ENCODE peak calls at places on chromosomes 13 and 19, in six cellular contexts. One of them, this sample, is unnamed.

GRCh38 chr13:27293873-27294515 is 23.4 kb downstream of the RASL11A start:
- DNase-seq in HepG2: no peak
- DNase-seq in K562: no peak
- DNase-seq in GM12878: no peak
- DNase-seq in GM12892: no peak
- DNase-seq in H1: no peak
- DNase-seq in this sample: no peak

GRCh38 chr19:14113762-14114414 is 3.7 kb downstream of the PRKACA start:
- DNase-seq in GM12892: no peak
- DNase-seq in K562: peak; percentile 77
- DNase-seq in H1: no peak
- DNase-seq in HepG2: no peak
- DNase-seq in GM12878: no peak
- DNase-seq in this sample: no peak

GRCh38 chr13:66492479-66492878 is 737.7 kb downstream of the PCDH9 start:
- DNase-seq in GM12878: no peak
- DNase-seq in H1: no peak
- DNase-seq in GM12892: no peak
- DNase-seq in K562: no peak
- DNase-seq in HepG2: peak; percentile 3
- DNase-seq in this sample: no peak

GRCh38 chr19:56153507-56153906 is 12.4 kb downstream of the ZNF444 start:
- DNase-seq in HepG2: no peak
- DNase-seq in GM12878: no peak
- DNase-seq in K562: no peak
- DNase-seq in GM12892: no peak
- DNase-seq in H1: no peak
- DNase-seq in this sample: no peak

GRCh38 chr19:31436121-31436776 is 87.0 kb upstream of the TSHZ3 start:
- DNase-seq in H1: no peak
- DNase-seq in HepG2: no peak
- DNase-seq in GM12878: no peak
- DNase-seq in K562: no peak
- DNase-seq in GM12892: no peak
- DNase-seq in this sample: no peak

GRCh38 chr13:52921194-52921593 is 72.8 kb upstream of the PCDH8 start:
- DNase-seq in K562: no peak
- DNase-seq in GM12878: peak; percentile 72
- DNase-seq in H1: no peak
- DNase-seq in HepG2: no peak
- DNase-seq in GM12892: no peak
- DNase-seq in this sample: peak; percentile 29

GRCh38 chr13:34425307-34425949 is 516.6 kb upstream of the NBEA start:
- DNase-seq in GM12878: no peak
- DNase-seq in GM12892: no peak
- DNase-seq in HepG2: no peak
- DNase-seq in K562: no peak
- DNase-seq in H1: no peak
- DNase-seq in this sample: no peak

GRCh38 chr13:32047796-32048195 is 16.2 kb downstream of the FRY start:
- DNase-seq in HepG2: no peak
- DNase-seq in GM12878: no peak
- DNase-seq in GM12892: no peak
- DNase-seq in H1: no peak
- DNase-seq in K562: no peak
- DNase-seq in this sample: no peak

GRCh38 chr13:110447058-110447511 is 114.4 kb downstream of the RAB20 start:
- DNase-seq in HepG2: peak; percentile 20
- DNase-seq in GM12892: no peak
- DNase-seq in H1: no peak
- DNase-seq in GM12878: peak; percentile 52
- DNase-seq in K562: no peak
- DNase-seq in this sample: no peak

GRCh38 chr19:10553943-10554381 is 10.3 kb downstream of the ATG4D start:
- DNase-seq in H1: no peak
- DNase-seq in GM12892: no peak
- DNase-seq in HepG2: no peak
- DNase-seq in GM12878: peak; percentile 55
- DNase-seq in K562: no peak
- DNase-seq in this sample: peak; percentile 79

GRCh38 chr19:33891773-33892172 is 95.1 kb downstream of the KCTD15 start:
- DNase-seq in H1: no peak
- DNase-seq in GM12892: no peak
- DNase-seq in K562: no peak
- DNase-seq in HepG2: no peak
- DNase-seq in GM12878: no peak
- DNase-seq in this sample: no peak

GRCh38 chr13:55815458-55816033 is 1325.2 kb upstream of the PRR20A start:
- DNase-seq in H1: no peak
- DNase-seq in K562: no peak
- DNase-seq in HepG2: no peak
- DNase-seq in GM12878: no peak
- DNase-seq in GM12892: no peak
- DNase-seq in this sample: no peak

GRCh38 chr19:17951151-17952040 is 15.5 kb upstream of the KCNN1 start:
- DNase-seq in H1: no peak
- DNase-seq in GM12878: no peak
- DNase-seq in GM12892: no peak
- DNase-seq in HepG2: no peak
- DNase-seq in K562: no peak
- DNase-seq in this sample: no peak

GRCh38 chr19:55244004-55244680 is 14.7 kb downstream of the PPP6R1 start:
- DNase-seq in H1: no peak
- DNase-seq in K562: no peak
- DNase-seq in GM12892: no peak
- DNase-seq in GM12878: no peak
- DNase-seq in HepG2: no peak
- DNase-seq in this sample: no peak

GRCh38 chr19:14979498-14980255 is at the start of gene SLC1A6:
- DNase-seq in GM12892: no peak
- DNase-seq in K562: no peak
- DNase-seq in H1: no peak
- DNase-seq in GM12878: no peak
- DNase-seq in HepG2: no peak
- DNase-seq in this sample: no peak

GRCh38 chr13:58452123-58452623 is 820.6 kb downstream of the PCDH17 start:
- DNase-seq in GM12892: no peak
- DNase-seq in K562: no peak
- DNase-seq in H1: peak; percentile 5
- DNase-seq in GM12878: no peak
- DNase-seq in HepG2: peak; percentile 96
- DNase-seq in this sample: no peak

GRCh38 chr13:21138561-21138960 is 37.8 kb downstream of the SKA3 start:
- DNase-seq in GM12892: no peak
- DNase-seq in GM12878: no peak
- DNase-seq in HepG2: no peak
- DNase-seq in K562: no peak
- DNase-seq in H1: no peak
- DNase-seq in this sample: no peak

GRCh38 chr19:6532244-6532999 is 1.6 kb downstream of the TNFSF9 start:
- DNase-seq in GM12878: no peak
- DNase-seq in H1: no peak
- DNase-seq in HepG2: no peak
- DNase-seq in K562: peak; percentile 57
- DNase-seq in GM12892: peak; percentile 72
- DNase-seq in this sample: peak; percentile 50

GRCh38 chr13:36778083-36778671 is 40.8 kb upstream of the RFXAP start:
- DNase-seq in GM12892: no peak
- DNase-seq in GM12878: peak; percentile 20
- DNase-seq in HepG2: peak; percentile 21
- DNase-seq in K562: no peak
- DNase-seq in H1: no peak
- DNase-seq in this sample: no peak

GRCh38 chr13:99178636-99179035 is 22.0 kb upstream of the UBAC2 start:
- DNase-seq in GM12892: no peak
- DNase-seq in HepG2: no peak
- DNase-seq in H1: no peak
- DNase-seq in GM12878: no peak
- DNase-seq in K562: no peak
- DNase-seq in this sample: no peak

GRCh38 chr19:56142087-56142787 is 1.1 kb downstream of the ZNF444 start:
- DNase-seq in GM12892: no peak
- DNase-seq in K562: no peak
- DNase-seq in GM12878: no peak
- DNase-seq in H1: no peak
- DNase-seq in HepG2: peak; percentile 97
- DNase-seq in this sample: no peak

GRCh38 chr19:44993926-44994537 is 7.2 kb upstream of the RELB start:
- DNase-seq in H1: no peak
- DNase-seq in GM12878: no peak
- DNase-seq in GM12892: no peak
- DNase-seq in HepG2: no peak
- DNase-seq in K562: no peak
- DNase-seq in this sample: no peak

GRCh38 chr19:44796701-44797115 is 12.2 kb upstream of the BCAM start:
- DNase-seq in GM12892: no peak
- DNase-seq in H1: no peak
- DNase-seq in HepG2: peak; percentile 96
- DNase-seq in GM12878: no peak
- DNase-seq in K562: no peak
- DNase-seq in this sample: no peak

GRCh38 chr19:48403606-48404005 is 10.1 kb downstream of the GRIN2D start:
- DNase-seq in H1: no peak
- DNase-seq in HepG2: peak; percentile 62
- DNase-seq in K562: peak; percentile 36
- DNase-seq in GM12878: no peak
- DNase-seq in GM12892: peak; percentile 61
- DNase-seq in this sample: peak; percentile 74

GRCh38 chr13:89514534-89515312 is 1832.8 kb upstream of the MIR17HG start:
- DNase-seq in H1: peak; percentile 33
- DNase-seq in GM12892: no peak
- DNase-seq in GM12878: no peak
- DNase-seq in K562: no peak
- DNase-seq in HepG2: peak; percentile 50
- DNase-seq in this sample: no peak

GRCh38 chr13:99366075-99366987 is 59.1 kb upstream of the GPR183 start:
- DNase-seq in HepG2: no peak
- DNase-seq in GM12892: no peak
- DNase-seq in K562: no peak
- DNase-seq in H1: no peak
- DNase-seq in GM12878: peak; percentile 87
- DNase-seq in this sample: no peak

GRCh38 chr13:110868631-110869165 is 46.2 kb downstream of the ANKRD10 start:
- DNase-seq in HepG2: no peak
- DNase-seq in GM12892: no peak
- DNase-seq in H1: no peak
- DNase-seq in K562: no peak
- DNase-seq in GM12878: no peak
- DNase-seq in this sample: no peak

GRCh38 chr19:58538257-58539168 is 5.4 kb upstream of the TRIM28 start:
- DNase-seq in HepG2: no peak
- DNase-seq in GM12892: no peak
- DNase-seq in GM12878: no peak
- DNase-seq in K562: no peak
- DNase-seq in H1: no peak
- DNase-seq in this sample: no peak
- TF ChIP-seq POLR2A in HepG2: peak; percentile 24
- TF ChIP-seq POLR2A in GM12892: peak; percentile 38
- TF ChIP-seq POLR2A in GM12878: peak; percentile 67
- TF ChIP-seq POLR2A in K562: no peak
- TF ChIP-seq POLR2A in H1: peak; percentile 78
- TF ChIP-seq POLR2A in this sample: no peak

GRCh38 chr13:41059896-41060722 is 1.2 kb upstream of the WBP4 start:
- DNase-seq in GM12892: peak; percentile 47
- DNase-seq in K562: peak; percentile 73
- DNase-seq in GM12878: peak; percentile 51
- DNase-seq in H1: peak; percentile 70
- DNase-seq in HepG2: peak; percentile 92
- DNase-seq in this sample: peak; percentile 30
- TF ChIP-seq POLR2AphosphoS5 in GM12892: no peak
- TF ChIP-seq POLR2AphosphoS5 in K562: no peak
- TF ChIP-seq POLR2AphosphoS5 in GM12878: no peak
- TF ChIP-seq POLR2AphosphoS5 in H1: peak; percentile 36
- TF ChIP-seq POLR2AphosphoS5 in HepG2: peak; percentile 81
- TF ChIP-seq POLR2AphosphoS5 in this sample: no peak

GRCh38 chr19:42132030-42132628 is at the start of gene POU2F2:
- DNase-seq in HepG2: no peak
- DNase-seq in GM12892: peak; percentile 79
- DNase-seq in H1: no peak
- DNase-seq in K562: peak; percentile 40
- DNase-seq in GM12878: peak; percentile 41
- DNase-seq in this sample: peak; percentile 78

GRCh38 chr19:42126565-42126964 is 5.7 kb downstream of the POU2F2 start:
- DNase-seq in H1: no peak
- DNase-seq in GM12878: peak; percentile 42
- DNase-seq in HepG2: no peak
- DNase-seq in K562: no peak
- DNase-seq in GM12892: no peak
- DNase-seq in this sample: no peak

GRCh38 chr19:42130254-42130573 is 2.0 kb downstream of the POU2F2 start:
- DNase-seq in GM12892: no peak
- DNase-seq in K562: no peak
- DNase-seq in GM12878: peak; percentile 51
- DNase-seq in H1: no peak
- DNase-seq in HepG2: no peak
- DNase-seq in this sample: no peak

GRCh38 chr19:42131149-42132029 is 857 bp downstream of the POU2F2 start:
- DNase-seq in K562: no peak
- DNase-seq in HepG2: no peak
- DNase-seq in GM12878: no peak
- DNase-seq in GM12892: no peak
- DNase-seq in H1: no peak
- DNase-seq in this sample: no peak

GRCh38 chr19:42129399-42130253 is 2.6 kb downstream of the POU2F2 start:
- DNase-seq in H1: no peak
- DNase-seq in K562: no peak
- DNase-seq in GM12878: peak; percentile 93
- DNase-seq in GM12892: peak; percentile 69
- DNase-seq in HepG2: no peak
- DNase-seq in this sample: no peak
- TF ChIP-seq TAF1 in H1: no peak
- TF ChIP-seq TAF1 in K562: no peak
- TF ChIP-seq TAF1 in GM12878: no peak
- TF ChIP-seq TAF1 in GM12892: peak; percentile 40
- TF ChIP-seq TAF1 in HepG2: no peak
- TF ChIP-seq TAF1 in this sample: no peak

GRCh38 chr19:2327773-2328400 is 499 bp downstream of the LSM7 start:
- DNase-seq in GM12878: peak; percentile 86
- DNase-seq in GM12892: peak; percentile 62
- DNase-seq in H1: peak; percentile 57
- DNase-seq in HepG2: peak; percentile 32
- DNase-seq in K562: no peak
- DNase-seq in this sample: peak; percentile 71

GRCh38 chr19:2329528-2329927 is 1.0 kb downstream of the SPPL2B start:
- DNase-seq in GM12892: no peak
- DNase-seq in HepG2: no peak
- DNase-seq in H1: no peak
- DNase-seq in K562: no peak
- DNase-seq in GM12878: no peak
- DNase-seq in this sample: no peak

GRCh38 chr19:2330255-2330631 is 1.8 kb downstream of the SPPL2B start:
- DNase-seq in GM12892: no peak
- DNase-seq in GM12878: no peak
- DNase-seq in HepG2: no peak
- DNase-seq in K562: no peak
- DNase-seq in H1: no peak
- DNase-seq in this sample: no peak

GRCh38 chr19:2329162-2329505 is 650 bp downstream of the SPPL2B start:
- DNase-seq in HepG2: no peak
- DNase-seq in GM12892: no peak
- DNase-seq in K562: peak; percentile 47
- DNase-seq in GM12878: no peak
- DNase-seq in H1: no peak
- DNase-seq in this sample: no peak

GRCh38 chr19:2328401-2329161 is at the start of the genes LSM7 and SPPL2B:
- DNase-seq in HepG2: peak; percentile 72
- DNase-seq in GM12892: peak; percentile 99
- DNase-seq in H1: no peak
- DNase-seq in K562: peak; percentile 97
- DNase-seq in GM12878: peak; percentile 64
- DNase-seq in this sample: peak; percentile 98
- TF ChIP-seq POLR2A in HepG2: peak; percentile 89
- TF ChIP-seq POLR2A in GM12892: peak; percentile 91
- TF ChIP-seq POLR2A in H1: no peak
- TF ChIP-seq POLR2A in K562: peak; percentile 91
- TF ChIP-seq POLR2A in GM12878: peak; percentile 90
- TF ChIP-seq POLR2A in this sample: peak; percentile 79

This sample was measured in GM12891.